ENCODE peak calls at places on chromosomes 13 and 19, in nine cellular contexts. R, Y, M, P, Q, L, H, G and Z are unnamed samples. For H3K9me3, the result is how much of the 10 kb centered on the place peaks cover.

GRCh38 chr13:25971499-25972145 is 80.2 kb downstream of the SHISA2 start:
- DNase-seq in R (no peak), Y (no peak), M (no peak), P (no peak), Q (no peak), L (peak), H (no peak), G (no peak), Z (no peak)

GRCh38 chr19:29552454-29553280 is 26.9 kb downstream of the VSTM2B start:
- DNase-seq in R (no peak), Y (no peak), M (no peak), P (no peak), Q (no peak), L (no peak), H (no peak), G (no peak), Z (no peak)

GRCh38 chr19:38913958-38914357 is 2.0 kb upstream of the CCER2 start:
- DNase-seq in R (no peak), Y (no peak), M (no peak), P (peak), Q (no peak), L (no peak), H (no peak), G (no peak), Z (no peak)

GRCh38 chr13:40920826-40921225 is 98.3 kb downstream of the ELF1 start:
- DNase-seq in R (no peak), Y (no peak), M (no peak), P (no peak), Q (no peak), L (no peak), H (no peak), G (no peak), Z (no peak)

GRCh38 chr19:37007587-37008220 is 70.5 kb upstream of the ZNF420 start:
- DNase-seq in R (peak), Y (no peak), M (peak), P (peak), Q (peak), L (peak), H (no peak), G (peak), Z (peak)

GRCh38 chr13:49635599-49636433 is 7.5 kb downstream of the ARL11 start:
- DNase-seq in R (peak), Y (no peak), M (peak), P (no peak), Q (no peak), L (peak), H (no peak), G (no peak), Z (no peak)

GRCh38 chr13:28181413-28181812 is 43.1 kb downstream of the PAN3 start:
- DNase-seq in R (no peak), Y (no peak), M (peak), P (no peak), Q (no peak), L (no peak), H (no peak), G (no peak), Z (no peak)

GRCh38 chr19:19361075-19361594 is 40.5 kb downstream of the MAU2 start:
- DNase-seq in R (peak), Y (no peak), M (peak), P (peak), Q (peak), L (peak), H (peak), G (peak), Z (peak)

GRCh38 chr13:71817335-71817734 is 49.7 kb downstream of the DACH1 start:
- DNase-seq in R (no peak), Y (no peak), M (no peak), P (no peak), Q (no peak), L (no peak), H (no peak), G (no peak), Z (no peak)

GRCh38 chr13:47853236-47853635 is 147.8 kb downstream of the SUCLA2 start:
- DNase-seq in R (no peak), Y (no peak), M (peak), P (no peak), Q (no peak), L (no peak), H (no peak), G (no peak), Z (no peak)

GRCh38 chr13:44578064-44578394 is 1.9 kb upstream of the TSC22D1 start:
- DNase-seq in R (no peak), Y (no peak), M (no peak), P (no peak), Q (no peak), L (no peak), H (no peak), G (no peak), Z (no peak)

GRCh38 chr13:40228486-40228885 is 438.0 kb downstream of the FOXO1 start:
- DNase-seq in R (no peak), Y (no peak), M (no peak), P (no peak), Q (no peak), L (no peak), H (no peak), G (no peak), Z (no peak)

GRCh38 chr19:14112051-14112808 is 5.3 kb downstream of the PRKACA start:
- DNase-seq in R (peak), Y (no peak), M (peak), P (no peak), Q (peak), L (no peak), H (peak), G (peak), Z (no peak)

GRCh38 chr19:41928754-41929535 is 696 bp upstream of the ERFL start:
- DNase-seq in R (no peak), Y (no peak), M (no peak), P (no peak), Q (no peak), L (peak), H (no peak), G (no peak), Z (peak)

GRCh38 chr13:21872795-21873194 is 201.9 kb downstream of the FGF9 start:
- DNase-seq in R (no peak), Y (no peak), M (no peak), P (no peak), Q (no peak), L (no peak), H (no peak), G (no peak), Z (no peak)

GRCh38 chr19:47801270-47801669 is 3.1 kb downstream of the TPRX1 start:
- DNase-seq in R (no peak), Y (no peak), M (no peak), P (no peak), Q (no peak), L (no peak), H (no peak), G (no peak), Z (no peak)

GRCh38 chr13:60134376-60134775 is 29.4 kb downstream of the DIAPH3 start:
- DNase-seq in R (no peak), Y (no peak), M (peak), P (no peak), Q (no peak), L (no peak), H (no peak), G (no peak), Z (no peak)

GRCh38 chr13:113596321-113597200 is 12.0 kb downstream of the TFDP1 start:
- DNase-seq in R (no peak), Y (no peak), M (no peak), P (peak), Q (peak), L (no peak), H (peak), G (no peak), Z (no peak)

GRCh38 chr13:80924596-80924995 is 583.7 kb upstream of the SPRY2 start:
- DNase-seq in R (peak), Y (no peak), M (peak), P (no peak), Q (no peak), L (no peak), H (no peak), G (no peak), Z (no peak)

GRCh38 chr13:112896736-112897602 is 72.0 kb upstream of the MCF2L start:
- DNase-seq in R (no peak), Y (no peak), M (no peak), P (peak), Q (peak), L (no peak), H (no peak), G (no peak), Z (no peak)

GRCh38 chr19:14073925-14074838 is 1.6 kb downstream of the MISP3 start:
- DNase-seq in R (no peak), Y (no peak), M (no peak), P (no peak), Q (no peak), L (no peak), H (no peak), G (no peak), Z (peak)

GRCh38 chr13:33640832-33641231 is 177.1 kb upstream of the RFC3 start:
- DNase-seq in R (no peak), Y (no peak), M (no peak), P (no peak), Q (no peak), L (no peak), H (no peak), G (no peak), Z (no peak)

GRCh38 chr19:18596752-18597157 is 8.2 kb downstream of the REX1BD start:
- DNase-seq in R (peak), Y (no peak), M (peak), P (peak), Q (peak), L (no peak), H (peak), G (no peak), Z (peak)

GRCh38 chr19:49552749-49553148 is 24.9 kb downstream of the RCN3 start:
- DNase-seq in R (no peak), Y (no peak), M (no peak), P (no peak), Q (no peak), L (peak), H (no peak), G (no peak), Z (no peak)

GRCh38 chr13:61045197-61045596 is 370.5 kb downstream of the PCDH20 start:
- DNase-seq in R (no peak), Y (no peak), M (no peak), P (no peak), Q (no peak), L (no peak), H (no peak), G (no peak), Z (no peak)

DNA sequence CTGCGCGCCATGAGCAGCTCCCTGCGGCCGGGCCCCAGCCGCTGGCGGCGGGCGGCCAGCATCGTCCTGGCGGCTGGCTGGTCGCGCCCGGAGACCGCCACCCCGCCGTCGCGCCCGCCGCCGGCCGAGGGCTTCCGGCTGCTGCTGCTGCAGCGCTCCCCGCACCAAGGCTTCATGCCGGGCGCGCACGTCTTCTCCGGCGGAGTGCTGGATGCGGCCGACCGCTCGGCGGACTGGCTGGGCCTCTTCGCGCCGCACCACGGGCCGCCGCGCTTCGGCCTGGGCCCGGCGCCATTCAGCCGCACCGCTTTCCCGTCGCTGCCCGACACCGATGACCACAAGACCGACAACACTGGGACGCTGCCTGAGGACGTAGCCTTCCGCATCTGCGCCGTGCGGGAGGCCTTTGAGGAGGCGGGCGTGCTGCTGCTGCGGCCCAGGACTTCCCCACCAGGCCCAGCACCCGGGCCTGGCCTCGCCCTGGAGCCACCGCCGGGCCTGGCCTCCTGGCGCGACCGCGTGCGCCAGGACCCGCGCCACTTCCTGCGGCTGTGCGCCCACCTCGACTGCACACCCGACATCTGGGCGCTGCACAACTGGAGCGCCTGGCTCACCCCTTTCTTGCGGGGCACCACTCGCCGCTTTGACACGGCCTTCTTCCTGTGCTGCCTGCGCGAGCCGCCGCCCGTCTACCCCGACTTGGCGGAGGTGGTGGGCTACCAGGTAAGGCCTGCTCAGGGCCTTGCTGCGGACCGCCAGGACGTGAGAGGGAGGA is 518 bp downstream of the NUDT19 start:
- DNase-seq in R (peak), Y (no peak), M (peak), P (peak), Q (peak), L (peak), H (peak), G (peak), Z (peak)
- H3K9me3 ChIP-seq in R (under half), Y (under half), M (under half), P (under half), Q (under half), L (under half), H (under half), G (under half), Z (under half)

GRCh38 chr13:89925107-89925506 is 1422.4 kb upstream of the MIR17HG start:
- DNase-seq in R (no peak), Y (no peak), M (peak), P (no peak), Q (no peak), L (no peak), H (no peak), G (no peak), Z (no peak)
- TF ChIP-seq CTCF in R (no peak), Y (no peak), M (peak), P (peak), Q (peak), L (no peak), H (no peak), G (no peak), Z (no peak)

GRCh38 chr19:2579678-2580280 is 103.9 kb downstream of the GADD45B start:
- DNase-seq in R (peak), Y (no peak), M (no peak), P (no peak), Q (no peak), L (no peak), H (peak), G (no peak), Z (no peak)
- H3K27ac ChIP-seq in R (peak), Y (peak), M (peak), P (peak), Q (peak), L (no peak), H (peak), G (peak), Z (peak)

DNA sequence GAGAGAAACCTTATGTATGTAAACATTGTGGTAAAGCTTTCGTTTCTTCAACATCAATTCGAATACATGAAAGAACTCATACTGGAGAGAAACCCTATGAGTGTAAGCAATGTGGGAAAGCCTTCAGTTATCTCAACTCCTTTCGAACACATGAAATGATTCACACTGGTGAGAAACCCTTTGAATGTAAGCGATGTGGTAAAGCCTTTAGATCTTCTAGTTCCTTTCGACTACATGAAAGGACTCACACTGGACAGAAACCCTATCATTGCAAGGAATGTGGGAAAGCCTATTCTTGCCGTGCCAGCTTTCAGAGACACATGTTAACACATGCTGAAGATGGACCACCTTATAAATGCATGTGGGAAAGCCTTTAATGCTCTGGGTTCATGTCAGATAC is 24.7 kb downstream of the ZNF136 start:
- DNase-seq in R (no peak), Y (no peak), M (no peak), P (no peak), Q (no peak), L (no peak), H (no peak), G (no peak), Z (no peak)
- H3K9me3 ChIP-seq in R (under half), Y (half or more), M (under half), P (half or more), Q (half or more), L (half or more), H (under half), G (half or more), Z (under half)

GRCh38 chr19:970695-971094 is 13.4 kb upstream of the WDR18 start:
- DNase-seq in R (no peak), Y (no peak), M (peak), P (no peak), Q (no peak), L (no peak), H (no peak), G (no peak), Z (no peak)
- TF ChIP-seq CTCF in R (no peak), Y (peak), M (peak), P (peak), Q (peak), L (peak), H (peak), G (peak), Z (peak)

DNA sequence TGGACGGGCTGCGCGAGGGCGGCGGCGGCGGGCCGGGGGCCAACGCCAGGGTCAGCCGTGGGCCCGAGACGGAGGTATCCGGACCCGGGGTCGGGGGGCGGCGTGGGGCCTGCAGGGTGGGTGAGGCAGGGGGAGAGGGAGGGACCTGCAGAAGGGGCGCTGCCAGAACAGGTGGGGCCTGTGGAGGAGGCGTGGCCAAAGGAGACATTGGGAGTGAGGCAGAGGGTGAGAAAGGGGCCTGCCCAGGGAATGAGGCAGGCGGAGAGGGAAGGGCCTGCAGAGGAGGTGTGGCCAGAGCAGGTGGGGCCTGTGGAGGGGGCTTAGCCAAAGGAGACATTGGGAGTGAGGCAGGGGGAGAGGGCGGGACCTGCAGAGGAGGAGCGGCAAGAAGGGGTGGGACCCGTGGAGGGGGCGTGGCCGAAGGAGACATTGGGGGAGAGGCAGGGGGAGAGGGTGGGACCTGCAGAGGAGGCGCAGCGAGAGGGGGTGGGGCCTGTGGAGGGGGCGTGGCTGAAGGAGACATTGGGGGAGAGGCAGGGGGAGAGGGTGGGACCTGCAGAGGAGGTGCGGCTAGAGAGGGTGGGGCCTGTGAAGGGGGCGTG is 4.2 kb downstream of the PRR36 start:
- DNase-seq in R (peak), Y (no peak), M (no peak), P (peak), Q (no peak), L (peak), H (peak), G (peak), Z (peak)
- H3K27ac ChIP-seq in R (peak), Y (no peak), M (peak), P (no peak), Q (peak), L (no peak), H (peak), G (no peak), Z (peak)

GRCh38 chr19:56869886-56870285 is 29.4 kb upstream of the PEG3 start:
- DNase-seq in R (no peak), Y (no peak), M (no peak), P (no peak), Q (no peak), L (no peak), H (no peak), G (no peak), Z (no peak)

GRCh38 chr19:56868446-56868845 is 27.9 kb upstream of the PEG3 start:
- DNase-seq in R (no peak), Y (no peak), M (no peak), P (no peak), Q (no peak), L (no peak), H (no peak), G (no peak), Z (no peak)

GRCh38 chr19:56864443-56865125 is 24.1 kb upstream of the PEG3 start:
- DNase-seq in R (no peak), Y (no peak), M (no peak), P (no peak), Q (no peak), L (no peak), H (no peak), G (no peak), Z (no peak)

GRCh38 chr19:56866563-56866962 is 26.0 kb upstream of the PEG3 start:
- DNase-seq in R (no peak), Y (no peak), M (no peak), P (no peak), Q (no peak), L (no peak), H (no peak), G (no peak), Z (no peak)
- H3K9me3 ChIP-seq in R (under half), Y (under half), M (under half), P (under half), Q (under half), L (under half), H (under half), G (under half), Z (under half)

GRCh38 chr13:30362869-30363268 is 55.5 kb upstream of the KATNAL1 start:
- DNase-seq in R (no peak), Y (no peak), M (peak), P (no peak), Q (peak), L (no peak), H (no peak), G (no peak), Z (no peak)

GRCh38 chr13:30362005-30362788 is 54.8 kb upstream of the KATNAL1 start:
- DNase-seq in R (no peak), Y (no peak), M (no peak), P (no peak), Q (no peak), L (no peak), H (no peak), G (no peak), Z (no peak)

GRCh38 chr13:30364133-30364532 is 56.8 kb upstream of the KATNAL1 start:
- DNase-seq in R (no peak), Y (no peak), M (peak), P (no peak), Q (no peak), L (no peak), H (no peak), G (no peak), Z (no peak)

GRCh38 chr13:30364876-30365275 is 57.4 kb upstream of the UBE2L5 start:
- DNase-seq in R (no peak), Y (no peak), M (peak), P (no peak), Q (no peak), L (no peak), H (no peak), G (no peak), Z (no peak)

DNA sequence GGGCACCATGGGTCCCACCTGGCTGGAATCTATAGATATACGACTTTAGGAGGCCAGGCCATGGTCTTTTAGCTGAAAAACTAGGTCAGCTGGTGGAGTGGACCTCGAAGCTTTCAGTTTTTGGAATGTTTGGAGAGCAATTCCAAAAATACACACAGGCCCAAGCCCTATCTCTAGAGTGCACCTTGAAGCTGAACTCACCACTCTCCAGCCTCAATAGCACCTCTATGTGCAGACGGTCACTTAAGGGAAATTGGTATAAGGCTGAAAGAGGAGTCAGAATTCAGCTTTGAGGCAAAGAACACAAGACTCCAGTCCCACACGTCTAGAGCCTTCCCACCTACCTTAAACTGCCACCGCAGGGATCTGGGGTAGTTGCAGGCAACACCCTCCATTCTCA is 56.4 kb upstream of the KATNAL1 start:
- DNase-seq in R (no peak), Y (no peak), M (no peak), P (no peak), Q (no peak), L (no peak), H (no peak), G (no peak), Z (no peak)
- TF ChIP-seq CTCF in R (no peak), Y (no peak), M (no peak), P (no peak), Q (no peak), L (no peak), H (no peak), G (no peak), Z (no peak)